ENCODE peak calls at places on chromosome 13, in five cellular contexts. H is activated T-helper 1 cell treated with Interleukin-2 at 50 U/mL for 16 hours, C is HTR-8/SVneo, U is thoracic aorta, E is GM12878. J is an unnamed sample.

GRCh38 chr13:37074703-37075102 is 15.2 kb upstream of the SUPT20H start:
- DNase-seq in H (no peak), C (peak; percentile 19), U (no peak), E (no peak), J (peak; percentile 4)

GRCh38 chr13:94712287-94712811 is at the start of gene SOX21:
- DNase-seq in H (no peak), C (no peak), U (no peak), E (no peak), J (no peak)

GRCh38 chr13:80251403-80251802 is 89.5 kb downstream of the SPRY2 start:
- DNase-seq in H (no peak), C (no peak), U (no peak), E (no peak), J (peak; percentile 12)

GRCh38 chr13:109844396-109844795 is 58.0 kb upstream of the IRS2 start:
- DNase-seq in H (no peak), C (no peak), U (no peak), E (no peak), J (no peak)

GRCh38 chr13:70729369-70729768 is 621.1 kb upstream of the KLHL1 start:
- DNase-seq in H (no peak), C (no peak), U (no peak), E (no peak), J (no peak)

GRCh38 chr13:73939603-73940002 is 194.6 kb downstream of the KLF12 start:
- DNase-seq in H (no peak), C (no peak), U (no peak), E (no peak), J (no peak)

GRCh38 chr13:27463500-27463899 is 13.1 kb upstream of the MTIF3 start:
- DNase-seq in H (no peak), C (no peak), U (no peak), E (no peak), J (no peak)

GRCh38 chr13:23902975-23903905 is 5.9 kb upstream of the C1QTNF9B start:
- DNase-seq in H (no peak), C (no peak), U (no peak), E (no peak), J (no peak)

GRCh38 chr13:31909889-31910551 is 121.6 kb upstream of the FRY start:
- DNase-seq in H (peak; percentile 2), C (peak; percentile 8), U (no peak), E (peak; percentile 37), J (peak; percentile 23)

GRCh38 chr13:29858231-29858630 is 7.8 kb upstream of the UBL3 start:
- DNase-seq in H (no peak), C (no peak), U (no peak), E (no peak), J (no peak)

J was measured in HS-27A.